ENCODE peak calls at places on chromosome 14, in five cellular contexts. X, P, F, T and E are unnamed samples.

GRCh38 chr14:37622231-37622923 is 26.9 kb downstream of the TTC6 start:
- DNase-seq in X (no peak), T (no peak), P (no peak), F (no peak), E (peak)

GRCh38 chr14:50943943-50944646 is at the start of gene PYGL:
- DNase-seq in F (no peak), P (peak), T (peak), X (peak), E (peak)

GRCh38 chr14:102746568-102747438 is 30.4 kb upstream of the TRAF3 start:
- DNase-seq in X (no peak), T (no peak), F (no peak), P (no peak), E (no peak)

GRCh38 chr14:58535084-58535483 is 102.7 kb upstream of the DACT1 start:
- DNase-seq in P (no peak), F (no peak), X (no peak), T (no peak), E (no peak)

GRCh38 chr14:74661726-74662450 is 49.9 kb upstream of the LTBP2 start:
- DNase-seq in F (no peak), X (no peak), P (no peak), T (no peak), E (peak)

GRCh38 chr14:104427126-104427851 is 152.3 kb upstream of the C14orf180 start:
- DNase-seq in F (no peak), X (no peak), P (no peak), T (no peak), E (no peak)

GRCh38 chr14:75413013-75413412 is 14.8 kb upstream of the JDP2 start:
- DNase-seq in T (no peak), F (no peak), P (no peak), X (no peak), E (no peak)

GRCh38 chr14:39426605-39427004 is 5.6 kb downstream of the FBXO33 start:
- DNase-seq in P (peak), T (no peak), X (peak), F (peak), E (no peak)

GRCh38 chr14:104294983-104295680 is 156.7 kb downstream of the KIF26A start:
- DNase-seq in P (no peak), X (no peak), F (no peak), T (no peak), E (no peak)